ENCODE peak calls at places on chromosome 11, in nine cellular contexts. X is MM.1S, Y is GM23248, N is neural progenitor cell, V is HCT116, E is PC-3, L is OCI-LY7, O is SK-N-SH, C is hepatocyte. R is an unnamed sample.

GRCh38 chr11:110366234-110366633 is 63.5 kb upstream of the FDX1 start:
- DNase-seq in N (no peak), X (no peak), V (no peak), C (peak; percentile 43), L (no peak), Y (no peak), E (peak; percentile 50), O (no peak), R (no peak)

GRCh38 chr11:91296628-91297027 is 928.0 kb upstream of the FAT3 start:
- DNase-seq in L (no peak), Y (no peak), O (no peak), N (no peak), E (peak; percentile 86), X (no peak), C (no peak), V (no peak), R (no peak)

GRCh38 chr11:73291781-73292180 is 16.3 kb upstream of the ARHGEF17 start:
- DNase-seq in V (no peak), O (no peak), N (no peak), E (no peak), X (no peak), L (no peak), C (no peak), Y (no peak), R (no peak)

GRCh38 chr11:20353829-20354434 is 9.6 kb upstream of the HTATIP2 start:
- DNase-seq in E (peak; percentile 65), X (peak; percentile 40), Y (peak; percentile 71), C (peak; percentile 75), O (peak; percentile 67), N (peak; percentile 75), L (peak; percentile 35), V (peak; percentile 45), R (peak; percentile 72)

GRCh38 chr11:70810131-70810530 is 411.8 kb downstream of the CTTN start:
- DNase-seq in C (no peak), X (no peak), E (no peak), O (no peak), V (no peak), Y (no peak), L (no peak), N (no peak), R (no peak)

GRCh38 chr11:94507485-94507884 is 4.8 kb upstream of the C11orf97 start:
- DNase-seq in E (peak; percentile 67), L (no peak), N (no peak), O (no peak), V (no peak), X (no peak), Y (peak; percentile 51), C (no peak), R (no peak)

GRCh38 chr11:76591416-76591815 is 79.1 kb downstream of the LRRC32 start:
- DNase-seq in O (no peak), N (no peak), C (no peak), V (no peak), Y (no peak), L (no peak), E (no peak), X (no peak), R (no peak)

GRCh38 chr11:17277024-17277584 is 565 bp downstream of the NUCB2 start:
- DNase-seq in X (peak; percentile 69), Y (peak; percentile 72), O (no peak), N (no peak), V (no peak), C (peak; percentile 19), E (peak; percentile 48), L (peak; percentile 63), R (peak; percentile 27)

GRCh38 chr11:44632466-44633123 is 67.1 kb downstream of the CD82 start:
- DNase-seq in O (no peak), V (peak; percentile 45), C (peak; percentile 52), Y (peak; percentile 55), L (peak; percentile 17), N (peak; percentile 64), X (no peak), E (peak; percentile 45), R (peak; percentile 76)

GRCh38 chr11:95911369-95911759 is 12.5 kb downstream of the MTMR2 start:
- DNase-seq in O (no peak), C (no peak), Y (no peak), N (no peak), E (no peak), X (no peak), L (no peak), V (no peak), R (no peak)

GRCh38 chr11:66849501-66850234 is 6.4 kb downstream of the RCE1 start:
- DNase-seq in Y (no peak), V (no peak), X (no peak), O (peak; percentile 30), L (no peak), C (no peak), N (no peak), E (no peak), R (no peak)

GRCh38 chr11:44943118-44943517 is 7.6 kb downstream of the TP53I11 start:
- DNase-seq in Y (no peak), X (no peak), O (no peak), V (no peak), L (peak; percentile 83), N (no peak), E (no peak), C (no peak), R (no peak)

GRCh38 chr11:72221386-72221785 is 3.2 kb upstream of the INPPL1 start:
- DNase-seq in O (no peak), N (no peak), V (no peak), X (no peak), Y (no peak), C (no peak), E (no peak), L (peak; percentile 65), R (no peak)

GRCh38 chr11:57397394-57397990 is 7.0 kb upstream of the PRG2 start:
- DNase-seq in O (no peak), E (no peak), N (no peak), Y (no peak), V (no peak), L (no peak), X (no peak), C (no peak), R (no peak)

GRCh38 chr11:110085255-110085838 is 7.8 kb upstream of the ZC3H12C start:
- DNase-seq in Y (peak; percentile 24), V (no peak), N (no peak), C (no peak), O (no peak), L (no peak), E (no peak), X (no peak), R (no peak)

GRCh38 chr11:134228625-134229024 is 4.2 kb downstream of the VPS26B start:
- DNase-seq in E (no peak), O (no peak), C (no peak), X (peak; percentile 48), V (no peak), L (peak; percentile 86), N (no peak), Y (peak; percentile 82), R (no peak)

DNA sequence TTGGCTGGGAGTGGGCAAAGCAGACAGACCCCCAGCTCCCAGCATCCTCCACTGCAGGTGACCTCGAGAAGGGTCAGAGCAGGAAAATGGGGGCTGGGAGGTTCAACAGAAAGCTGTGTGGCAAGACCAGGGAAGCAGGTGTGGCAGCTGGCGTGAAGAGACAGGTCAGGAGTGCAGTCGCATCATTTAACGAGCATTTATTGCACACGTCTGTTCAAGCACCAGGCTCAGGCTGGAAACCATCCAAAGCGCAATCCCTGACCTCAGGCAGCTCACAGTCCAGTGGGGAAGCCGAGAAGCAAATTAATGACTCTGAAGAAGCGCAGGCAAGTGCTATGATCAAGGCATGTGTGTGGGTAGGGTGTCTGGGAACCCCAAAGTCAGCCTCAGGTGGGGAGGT is 7.4 kb downstream of the SLC25A45 start:
- DNase-seq in E (no peak), N (no peak), O (no peak), Y (no peak), L (no peak), C (no peak), V (no peak), X (no peak), R (no peak)
- TF ChIP-seq EZH2phosphoT487 in E (no peak), N (no peak), O (no peak), Y (no peak), L (no peak), C (no peak), V (no peak), X (no peak), R (no peak)

DNA sequence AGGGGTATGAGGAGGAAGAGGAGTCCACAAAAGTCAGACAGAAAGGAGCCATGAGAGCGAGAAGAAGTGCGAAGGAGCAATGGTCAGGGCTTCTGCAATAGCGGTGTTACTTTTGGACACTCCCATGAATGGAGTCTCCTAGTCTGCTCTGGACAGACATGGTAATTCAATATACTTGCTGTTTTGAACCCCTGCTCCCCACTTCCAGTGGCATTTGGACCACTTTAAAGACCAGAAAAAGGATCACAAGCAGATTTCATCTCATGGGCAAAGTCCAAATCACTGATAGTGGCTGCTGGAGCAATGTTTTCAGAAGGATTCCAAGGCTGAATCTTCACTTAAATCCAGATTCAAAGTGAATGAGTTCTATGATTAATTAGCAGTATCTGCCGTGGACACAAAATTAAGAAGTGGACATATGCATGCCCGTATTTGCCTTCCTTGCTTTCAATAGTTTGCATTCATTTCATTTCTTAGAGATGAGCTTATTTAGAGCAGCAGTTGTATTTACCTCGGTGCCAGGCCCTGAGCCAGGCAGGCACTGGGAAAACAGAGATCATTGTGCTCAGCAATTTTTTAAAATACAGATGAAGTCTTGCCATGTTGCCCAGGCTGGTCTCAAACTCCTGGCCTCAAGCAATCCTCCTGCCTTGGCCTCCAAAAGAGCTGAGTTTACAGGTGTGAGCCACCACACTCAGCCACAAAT is 72.0 kb downstream of the SLC1A2 start:
- DNase-seq in C (no peak), N (no peak), O (no peak), Y (no peak), V (no peak), E (no peak), X (no peak), L (no peak), R (no peak)
- H3K79me2 ChIP-seq in C (no peaks in the 10 kb centered on the region), N (no peaks in the 10 kb centered on the region), O (no peaks in the 10 kb centered on the region), Y (no peaks in the 10 kb centered on the region), V (no peaks in the 10 kb centered on the region), E (no peaks in the 10 kb centered on the region), X (no peaks in the 10 kb centered on the region), L (no peaks in the 10 kb centered on the region), R (no peaks in the 10 kb centered on the region)

GRCh38 chr11:11973361-11973800 is 35.0 kb downstream of the DKK3 start:
- DNase-seq in C (no peak), N (no peak), L (no peak), Y (peak; percentile 81), V (no peak), X (no peak), E (no peak), O (no peak), R (no peak)
- TF ChIP-seq EZH2phosphoT487 in C (no peak), N (no peak), L (no peak), Y (no peak), V (no peak), X (no peak), E (no peak), O (no peak), R (no peak)

DNA sequence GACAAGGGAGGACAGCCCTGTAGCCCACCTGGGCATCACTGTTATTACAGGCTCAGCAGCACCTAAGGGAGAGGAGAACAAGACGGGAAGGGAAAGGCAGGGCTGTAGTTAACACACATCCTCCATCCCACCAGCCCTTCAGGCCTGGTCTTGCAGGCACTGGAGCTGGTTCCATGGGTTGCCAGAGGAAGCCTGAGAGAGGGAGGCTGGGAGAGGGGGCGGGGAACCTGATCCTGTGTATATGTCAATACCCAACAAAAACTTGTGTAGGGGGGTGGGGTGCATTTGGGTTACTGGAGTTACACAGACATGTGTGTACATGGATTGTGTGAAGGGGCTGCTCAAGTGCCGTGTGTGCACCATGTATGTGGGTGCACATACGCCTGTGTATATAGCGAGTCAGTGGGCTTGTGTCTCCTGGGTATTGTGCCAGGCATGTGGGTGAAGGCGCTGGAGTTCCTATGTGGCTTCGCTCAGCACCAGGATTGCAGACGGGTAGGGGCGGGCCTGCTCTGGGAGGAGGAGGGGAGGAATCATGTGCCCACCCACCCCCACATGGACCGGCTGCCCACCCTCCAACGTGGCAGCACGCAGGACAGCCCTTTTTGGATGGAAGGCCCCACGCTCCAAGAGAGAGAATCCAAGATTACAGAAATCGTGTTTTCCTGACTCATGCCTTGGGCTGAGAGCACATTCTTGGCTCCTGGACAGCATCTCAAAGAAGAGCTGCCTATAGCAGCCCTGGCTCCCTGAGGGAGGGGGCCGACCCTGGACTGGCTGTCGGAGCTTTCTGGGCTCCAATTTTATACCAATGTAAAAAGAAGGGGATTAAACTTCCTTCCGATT is 4.2 kb upstream of the SERPINH1 start:
- DNase-seq in L (no peak), Y (peak; percentile 97), X (no peak), C (peak; percentile 80), E (no peak), O (no peak), N (no peak), V (no peak), R (no peak)
- H3K79me2 ChIP-seq in L (no peaks in the 10 kb centered on the region), Y (peaks cover 9% of the 10 kb centered on the region), X (no peaks in the 10 kb centered on the region), C (peaks cover 6% of the 10 kb centered on the region), E (peaks cover 6% of the 10 kb centered on the region), O (peaks cover 8% of the 10 kb centered on the region), N (peaks cover 8% of the 10 kb centered on the region), V (peaks cover 10% of the 10 kb centered on the region), R (peaks cover 17% of the 10 kb centered on the region)